ENCODE peak calls at places on chromosomes 16 and 17, in eight cellular contexts. T is esophagus squamous epithelium; J is heart left ventricle; R is adrenal gland; M is CD8-positive, alpha-beta memory T cell; E is neuronal stem cell; X is MM.1S; N is endodermal cell. S is an unnamed sample.

GRCh38 chr16:10753670-10754069 is 10.0 kb downstream of the NUBP1 start:
- DNase-seq in T (no peak), J (no peak), R (no peak), M (no peak), E (no peak), X (no peak), N (no peak), S (no peak)

GRCh38 chr16:59527206-59527997 is 793.3 kb upstream of the GOT2 start:
- DNase-seq in T (no peak), J (no peak), R (no peak), M (no peak), E (no peak), X (no peak), N (no peak), S (no peak)

GRCh38 chr17:72176516-72176851 is 55.7 kb downstream of the SOX9 start:
- DNase-seq in T (no peak), J (no peak), R (no peak), M (no peak), E (no peak), X (no peak), N (no peak), S (no peak)

GRCh38 chr16:29708917-29709600 is 30.1 kb downstream of the QPRT start:
- DNase-seq in T (no peak), J (no peak), R (no peak), M (no peak), E (no peak), X (no peak), N (peak; percentile 88), S (no peak)

GRCh38 chr17:59311051-59311468 is 20.4 kb upstream of the YPEL2 start:
- DNase-seq in T (no peak), J (no peak), R (peak; percentile 54), M (no peak), E (peak; percentile 57), X (peak; percentile 72), N (peak; percentile 83), S (peak; percentile 63)

GRCh38 chr16:62036807-62037135 is 533 bp upstream of the CDH8 start:
- DNase-seq in T (no peak), J (no peak), R (no peak), M (no peak), E (peak; percentile 40), X (no peak), N (peak; percentile 82), S (no peak)

GRCh38 chr16:53809088-53809951 is 105.4 kb downstream of the FTO start:
- DNase-seq in T (no peak), J (no peak), R (no peak), M (no peak), E (no peak), X (no peak), N (no peak), S (no peak)

GRCh38 chr16:48637039-48637438 is 27.1 kb upstream of the N4BP1 start:
- DNase-seq in T (no peak), J (no peak), R (no peak), M (no peak), E (no peak), X (no peak), N (no peak), S (no peak)

GRCh38 chr16:89638455-89638854 is 19.1 kb downstream of the CHMP1A start:
- DNase-seq in T (no peak), J (no peak), R (no peak), M (no peak), E (no peak), X (no peak), N (no peak), S (no peak)

GRCh38 chr17:67157732-67158639 is 87.0 kb downstream of the HELZ start:
- DNase-seq in T (no peak), J (no peak), R (peak; percentile 31), M (no peak), E (no peak), X (no peak), N (no peak), S (no peak)

DNA sequence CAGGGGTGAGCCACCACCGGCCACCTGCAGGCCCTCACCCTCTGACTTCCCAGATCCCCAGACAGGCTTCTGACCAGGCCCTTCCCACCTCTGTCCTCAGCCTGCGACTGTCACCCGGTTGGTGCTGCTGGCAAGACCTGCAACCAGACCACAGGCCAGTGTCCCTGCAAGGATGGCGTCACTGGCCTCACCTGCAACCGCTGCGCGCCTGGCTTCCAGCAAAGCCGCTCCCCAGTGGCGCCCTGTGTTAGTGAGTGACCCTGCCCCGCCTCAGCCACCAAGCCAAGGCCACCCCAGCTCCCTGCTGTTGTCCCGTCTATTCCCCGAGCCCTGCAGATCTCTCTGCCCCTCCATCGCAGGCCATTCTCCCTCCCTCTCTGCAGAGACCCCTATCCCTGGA is 1.8 kb downstream of the NTN3 start:
- DNase-seq in T (no peak), J (peak; percentile 51), R (no peak), M (no peak), E (no peak), X (no peak), N (no peak), S (no peak)
- H3K4me1 ChIP-seq in T (peaks cover 35% of the 10 kb centered on the region), J (peaks cover 61% of the 10 kb centered on the region), R (peaks cover 66% of the 10 kb centered on the region), M (peaks cover 19% of the 10 kb centered on the region), E (peaks cover 35% of the 10 kb centered on the region), X (no peaks in the 10 kb centered on the region), N (peaks cover 14% of the 10 kb centered on the region), S (peaks cover 41% of the 10 kb centered on the region)

DNA sequence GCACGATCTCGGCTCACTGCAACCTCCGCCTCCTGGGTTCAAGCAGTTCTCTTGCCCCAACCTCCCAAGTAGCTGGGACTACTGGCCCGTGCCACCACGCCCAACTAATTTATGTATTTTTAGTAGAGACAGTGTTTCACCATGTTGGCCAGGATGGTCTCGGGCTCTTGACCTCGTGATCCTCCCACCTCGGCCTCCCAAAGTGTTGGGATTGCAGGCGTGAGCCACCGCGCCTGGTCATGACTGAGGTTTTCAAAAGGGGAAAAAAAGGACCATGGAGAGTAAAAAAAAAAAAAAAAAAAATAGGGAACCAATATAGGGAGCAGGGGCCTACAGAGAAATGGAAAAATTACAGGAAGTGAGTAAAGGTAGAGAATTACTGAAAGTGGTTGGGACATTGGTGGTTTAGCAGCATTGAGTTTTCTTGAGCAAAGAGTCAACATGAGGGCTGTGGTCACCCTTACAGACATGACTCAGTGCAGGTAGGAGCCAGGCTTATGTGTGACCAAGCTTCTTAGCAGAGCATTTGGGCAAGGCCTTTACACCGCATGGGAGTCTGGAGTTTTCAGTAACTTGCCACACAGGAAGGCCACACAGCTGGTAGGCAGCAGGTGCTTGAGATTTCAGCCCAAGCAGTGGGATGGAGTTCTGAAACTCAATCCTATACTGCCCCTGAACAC is 447.3 kb downstream of the HS3ST3B1 start:
- DNase-seq in T (no peak), J (no peak), R (no peak), M (no peak), E (no peak), X (no peak), N (no peak), S (no peak)
- H3K27ac ChIP-seq in T (no peak overlapping the region), J (no peak overlapping the region), R (no peak overlapping the region), M (no peak overlapping the region), E (no peak overlapping the region), X (no peak overlapping the region), N (no peak overlapping the region), S (no peak overlapping the region)

GRCh38 chr16:86502856-86503748 is 7.2 kb upstream of the FOXF1 start:
- DNase-seq in T (no peak), J (no peak), R (no peak), M (no peak), E (no peak), X (no peak), N (no peak), S (no peak)

GRCh38 chr16:86503830-86504229 is 6.5 kb upstream of the FOXF1 start:
- DNase-seq in T (no peak), J (peak; percentile 48), R (no peak), M (no peak), E (no peak), X (no peak), N (no peak), S (peak; percentile 8)

GRCh38 chr16:86505185-86505898 is 5.0 kb upstream of the FOXF1 start:
- DNase-seq in T (no peak), J (peak; percentile 57), R (no peak), M (no peak), E (no peak), X (no peak), N (peak; percentile 70), S (no peak)

GRCh38 chr16:86505899-86506864 is 4.1 kb upstream of the FOXF1 start:
- DNase-seq in T (no peak), J (peak; percentile 19), R (no peak), M (no peak), E (peak; percentile 14), X (no peak), N (no peak), S (peak; percentile 3)

DNA sequence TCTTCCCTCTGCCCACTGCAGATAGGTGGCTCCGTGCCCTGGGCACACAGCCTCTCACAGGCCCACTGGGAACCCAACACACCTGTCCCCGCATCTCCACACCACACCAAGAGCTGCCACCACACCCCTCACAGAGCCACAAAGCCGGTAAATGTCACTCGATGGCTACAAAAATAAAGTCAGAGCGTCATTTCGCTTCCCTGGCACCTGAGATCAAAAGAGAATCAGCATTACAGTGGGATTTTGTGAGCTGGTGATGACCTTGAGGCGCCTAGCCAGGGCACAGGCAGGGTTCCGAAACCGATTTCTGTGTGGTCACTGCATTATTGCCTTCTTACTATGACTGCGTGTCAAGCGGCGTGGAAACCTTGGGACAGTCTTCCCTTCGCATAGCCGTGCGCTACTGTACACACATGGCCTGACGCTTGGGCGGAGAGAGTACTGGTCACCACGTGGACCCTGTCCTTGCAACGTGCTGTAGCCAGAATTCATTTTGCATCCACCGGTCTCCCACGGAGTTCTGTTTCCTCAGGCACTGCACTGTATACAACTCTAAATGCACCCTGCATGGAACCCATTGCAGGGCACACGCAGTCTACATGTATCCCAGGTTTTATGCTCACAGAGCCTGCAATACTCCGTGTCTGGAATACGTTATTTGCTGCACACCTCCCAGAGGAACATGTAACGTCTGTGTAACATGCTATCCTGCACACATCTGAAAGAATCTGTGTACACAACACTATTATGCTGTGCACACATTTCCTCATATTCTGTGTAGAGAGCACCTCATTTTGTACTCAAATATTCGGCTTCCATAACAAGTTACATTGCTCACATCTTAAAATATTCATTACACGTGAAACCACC is 5.8 kb upstream of the FOXF1 start:
- DNase-seq in T (no peak), J (peak; percentile 26), R (no peak), M (no peak), E (no peak), X (no peak), N (no peak), S (no peak)
- H3K36me3 ChIP-seq in T (no peaks in the 10 kb centered on the region), J (no peaks in the 10 kb centered on the region), R (no peaks in the 10 kb centered on the region), M (no peaks in the 10 kb centered on the region), E (no peaks in the 10 kb centered on the region), X (no peaks in the 10 kb centered on the region), N (no peaks in the 10 kb centered on the region), S (no peaks in the 10 kb centered on the region)

GRCh38 chr17:17118399-17118798 is 76.1 kb downstream of the MPRIP start:
- DNase-seq in T (no peak), J (peak; percentile 37), R (no peak), M (no peak), E (no peak), X (no peak), N (no peak), S (no peak)
- H3K4me1 ChIP-seq in T (peaks cover 40% of the 10 kb centered on the region), J (peaks cover 87% of the 10 kb centered on the region), R (peaks cover 43% of the 10 kb centered on the region), M (peaks cover 76% of the 10 kb centered on the region), E (no peaks in the 10 kb centered on the region), X (no peaks in the 10 kb centered on the region), N (peaks cover 4% of the 10 kb centered on the region), S (peaks cover 94% of the 10 kb centered on the region)